ENCODE peak calls at places on chromosome 19, in eight cellular contexts. T, G, C, U, K, L, S and M are unnamed samples.

GRCh38 chr19:16589917-16590316 is 17.7 kb upstream of the SLC35E1 start:
- DNase-seq in S (no peak), G (no peak), U (peak; percentile 38), T (no peak), C (no peak), K (no peak), L (peak; percentile 49), M (no peak)

GRCh38 chr19:31269425-31270127 is 79.7 kb downstream of the TSHZ3 start:
- DNase-seq in K (peak; percentile 46), U (no peak), T (no peak), C (no peak), L (peak; percentile 67), S (no peak), G (no peak), M (no peak)

GRCh38 chr19:40358773-40359172 is 10.3 kb downstream of the PLD3 start:
- DNase-seq in U (peak; percentile 81), L (no peak), C (no peak), S (no peak), G (no peak), T (no peak), K (no peak), M (no peak)

GRCh38 chr19:45922281-45922680 is 7.7 kb upstream of the NANOS2 start:
- DNase-seq in S (no peak), L (no peak), C (peak; percentile 18), U (peak; percentile 43), T (peak; percentile 66), G (peak; percentile 11), K (peak; percentile 22), M (no peak)

GRCh38 chr19:35120492-35120891 is 4.9 kb downstream of the FXYD3 start:
- DNase-seq in K (peak; percentile 80), G (peak; percentile 88), T (no peak), C (no peak), L (no peak), S (no peak), U (no peak), M (no peak)

GRCh38 chr19:6674868-6675305 is 4.9 kb upstream of the TNFSF14 start:
- DNase-seq in T (peak; percentile 62), U (peak; percentile 58), K (peak; percentile 90), L (no peak), S (peak; percentile 72), G (peak; percentile 87), C (no peak), M (peak; percentile 97)

GRCh38 chr19:41296323-41296935 is 13.5 kb upstream of the CCDC97 start:
- DNase-seq in G (peak; percentile 60), C (no peak), L (no peak), S (no peak), U (no peak), T (no peak), K (no peak), M (peak; percentile 64)

GRCh38 chr19:29480507-29480906 is 45.3 kb upstream of the VSTM2B start:
- DNase-seq in U (no peak), C (no peak), K (no peak), G (no peak), L (no peak), S (no peak), T (no peak), M (no peak)

GRCh38 chr19:5103061-5103701 is 134.3 kb downstream of the KDM4B start:
- DNase-seq in G (no peak), L (peak; percentile 94), K (peak; percentile 11), C (no peak), U (no peak), S (peak; percentile 42), T (no peak), M (no peak)

GRCh38 chr19:19615086-19615485 is 3.4 kb downstream of the PBX4 start:
- DNase-seq in U (no peak), K (peak; percentile 72), T (no peak), S (no peak), G (peak; percentile 80), C (peak; percentile 66), L (no peak), M (no peak)

GRCh38 chr19:34345934-34346333 is 19.1 kb upstream of the GPI start:
- DNase-seq in T (peak; percentile 83), G (peak; percentile 81), L (peak; percentile 86), S (peak; percentile 77), K (peak; percentile 88), U (peak; percentile 82), C (peak; percentile 61), M (peak; percentile 68)

GRCh38 chr19:40214936-40215335 is 3.2 kb downstream of the TTC9B start:
- DNase-seq in L (no peak), K (no peak), S (no peak), C (no peak), G (no peak), U (no peak), T (no peak), M (no peak)

GRCh38 chr19:5141278-5141925 is 172.5 kb downstream of the KDM4B start:
- DNase-seq in T (no peak), C (no peak), U (no peak), G (no peak), K (peak; percentile 36), S (no peak), L (no peak), M (no peak)

GRCh38 chr19:56091066-56091490 is 30.0 kb downstream of the ZNF787 start:
- DNase-seq in K (peak; percentile 83), G (peak; percentile 19), S (no peak), C (no peak), U (no peak), T (no peak), L (no peak), M (no peak)

GRCh38 chr19:5313307-5313706 is 27.3 kb downstream of the PTPRS start:
- DNase-seq in C (no peak), T (no peak), S (no peak), G (no peak), K (no peak), L (peak; percentile 72), U (no peak), M (no peak)

GRCh38 chr19:37362733-37363132 is 8.2 kb upstream of the ZNF527 start:
- DNase-seq in C (no peak), K (peak; percentile 11), U (peak; percentile 37), S (no peak), G (no peak), L (peak; percentile 14), T (peak; percentile 48), M (peak; percentile 10)

GRCh38 chr19:17429661-17430101 is 9.8 kb downstream of the MVB12A start:
- DNase-seq in K (no peak), L (no peak), S (no peak), C (no peak), U (no peak), T (no peak), G (no peak), M (no peak)

GRCh38 chr19:58117841-58118575 is 20.0 kb upstream of the ZSCAN18 start:
- DNase-seq in L (peak; percentile 24), G (no peak), C (no peak), S (no peak), U (no peak), T (no peak), K (no peak), M (no peak)
- H3K9me3 ChIP-seq in L (no peaks in the 10 kb centered on the region), G (peaks cover 56% of the 10 kb centered on the region), C (peaks cover 38% of the 10 kb centered on the region), S (peaks cover 4% of the 10 kb centered on the region), U (peaks cover 11% of the 10 kb centered on the region), T (peaks cover 9% of the 10 kb centered on the region), K (no peaks in the 10 kb centered on the region), M (no peaks in the 10 kb centered on the region)

GRCh38 chr19:46976845-46977320 is 42.8 kb upstream of the NPAS1 start:
- DNase-seq in K (peak; percentile 86), T (peak; percentile 74), U (no peak), L (peak; percentile 57), S (peak; percentile 62), G (no peak), C (no peak), M (no peak)
- TF ChIP-seq EZH2phosphoT487 in K (no peak), T (no peak), U (no peak), L (no peak), S (no peak), G (no peak), C (no peak), M (no peak)

DNA sequence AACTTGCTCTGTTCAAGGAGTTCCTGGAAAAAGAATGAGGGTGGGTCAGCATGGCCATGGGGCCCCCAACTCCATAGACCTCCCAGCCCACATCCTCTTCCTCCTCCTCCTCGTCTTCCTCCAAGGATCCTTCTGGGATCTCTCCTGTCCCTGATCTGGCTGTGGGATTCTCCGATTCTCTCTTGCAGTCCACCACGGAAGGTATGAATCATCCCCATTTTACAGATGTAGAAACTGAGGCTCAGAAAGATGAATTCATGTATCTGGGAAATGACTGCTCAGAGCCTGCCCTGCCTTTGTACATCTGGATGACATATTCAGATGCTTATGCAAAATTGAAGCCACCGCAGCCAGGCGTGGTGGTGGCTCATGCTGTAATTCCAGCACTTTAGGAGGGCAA is 2.2 kb upstream of the KANK2 start:
- DNase-seq in G (no peak), U (no peak), T (no peak), S (no peak), K (no peak), C (no peak), L (no peak), M (no peak)
- H3K9me3 ChIP-seq in G (no peaks in the 10 kb centered on the region), U (no peaks in the 10 kb centered on the region), T (no peaks in the 10 kb centered on the region), S (no peaks in the 10 kb centered on the region), K (no peaks in the 10 kb centered on the region), C (no peaks in the 10 kb centered on the region), L (no peaks in the 10 kb centered on the region), M (no peaks in the 10 kb centered on the region)

DNA sequence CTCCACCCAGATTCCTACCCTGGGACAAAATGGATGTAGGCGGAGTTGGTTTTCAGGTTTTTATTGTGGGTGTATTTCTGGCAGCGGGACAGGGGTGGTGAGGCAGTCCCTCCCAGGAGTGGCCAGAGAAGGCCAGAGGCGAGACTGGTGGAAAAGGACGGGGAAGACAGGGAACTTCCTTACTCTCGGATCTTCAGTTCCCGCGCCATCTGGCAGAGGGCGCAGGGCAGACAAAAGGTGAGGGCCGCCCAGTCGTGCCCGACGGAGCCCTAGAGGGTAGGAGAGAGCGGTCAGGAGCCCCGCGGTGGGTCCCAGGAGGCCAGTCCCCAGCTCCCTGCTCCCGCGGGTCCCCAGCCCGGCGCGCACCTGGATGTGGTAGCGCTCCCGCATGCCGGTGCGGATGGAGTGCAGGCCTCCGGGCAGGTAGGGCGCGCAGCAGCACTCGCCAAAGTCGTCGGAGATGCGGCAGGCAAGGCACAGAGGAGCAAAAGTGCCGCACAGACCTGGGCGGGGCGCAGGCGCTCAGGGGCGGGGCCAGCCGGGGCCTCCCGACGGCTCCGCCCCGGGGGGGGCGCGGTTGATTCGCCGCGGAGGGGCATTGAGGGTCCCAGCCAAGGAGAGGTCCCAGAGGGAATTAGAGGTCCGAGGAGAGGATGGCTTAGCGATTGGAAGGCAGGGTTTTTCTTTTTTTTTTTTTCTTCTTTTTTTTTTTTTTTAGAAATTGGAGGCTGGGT is 3.0 kb downstream of the CNFN start:
- DNase-seq in G (peak; percentile 80), S (peak; percentile 82), T (peak; percentile 89), K (peak; percentile 73), C (peak; percentile 73), U (peak; percentile 77), L (peak; percentile 91), M (peak; percentile 64)
- TF ChIP-seq EZH2phosphoT487 in G (no peak), S (no peak), T (no peak), K (no peak), C (no peak), U (no peak), L (no peak), M (no peak)

GRCh38 chr19:53109527-53109926 is 6.3 kb upstream of the ZNF160 start:
- DNase-seq in T (no peak), S (no peak), G (no peak), L (no peak), K (no peak), U (no peak), C (no peak), M (no peak)
- H3K9me3 ChIP-seq in T (no peaks in the 10 kb centered on the region), S (no peaks in the 10 kb centered on the region), G (peaks cover 25% of the 10 kb centered on the region), L (no peaks in the 10 kb centered on the region), K (no peaks in the 10 kb centered on the region), U (peaks cover 5% of the 10 kb centered on the region), C (peaks cover 5% of the 10 kb centered on the region), M (no peaks in the 10 kb centered on the region)